ENCODE peak calls at places on chromosomes 3 and 15, in ten cellular contexts. S is body of pancreas, M is adrenal gland, F is heart right ventricle, O is IMR-90, Z is kidney, V is tibial nerve, Q is RWPE2, U is stomach, K is GM23338. N is an unnamed sample.

GRCh38 chr3:53140575-53141467 is 10.6 kb upstream of the RFT1 start:
- DNase-seq in M (peak; percentile 43), S (no peak), U (no peak), F (no peak), Z (peak; percentile 41), Q (no peak), V (no peak), O (peak; percentile 81), K (no peak), N (no peak)

GRCh38 chr15:76972420-76973361 is 22.2 kb upstream of the PSTPIP1 start:
- DNase-seq in K (no peak), S (no peak), V (no peak), Q (no peak), M (peak; percentile 52), F (peak; percentile 56), U (no peak), O (peak; percentile 42), Z (no peak), N (no peak)

GRCh38 chr3:9550999-9551398 is 2.6 kb downstream of the LHFPL4 start:
- DNase-seq in O (no peak), V (no peak), M (no peak), U (no peak), Q (no peak), K (peak; percentile 25), F (no peak), S (no peak), Z (no peak), N (no peak)

GRCh38 chr15:68195336-68196112 is 9.6 kb downstream of the CALML4 start:
- DNase-seq in O (no peak), Q (no peak), U (no peak), Z (no peak), F (no peak), M (no peak), V (no peak), S (no peak), K (no peak), N (no peak)

GRCh38 chr3:88596451-88596850 is 446.7 kb downstream of the C3orf38 start:
- DNase-seq in U (no peak), S (no peak), O (no peak), K (no peak), V (no peak), Z (no peak), F (no peak), Q (no peak), M (no peak), N (no peak)

GRCh38 chr15:93070901-93071300 is 18.1 kb downstream of the RGMA start:
- DNase-seq in F (no peak), S (no peak), Z (no peak), V (no peak), U (no peak), M (no peak), K (no peak), Q (no peak), O (no peak), N (no peak)

GRCh38 chr15:95601525-95601924 is 729.0 kb upstream of the NR2F2 start:
- DNase-seq in O (no peak), U (no peak), Q (no peak), F (no peak), V (no peak), M (no peak), K (no peak), Z (no peak), S (no peak), N (no peak)

GRCh38 chr3:28951773-28952556 is 328.9 kb upstream of the RBMS3 start:
- DNase-seq in Z (no peak), S (no peak), F (no peak), Q (no peak), V (no peak), K (peak; percentile 4), O (no peak), M (no peak), U (no peak), N (no peak)

GRCh38 chr15:76903251-76903681 is 1.9 kb downstream of the SCAPER start:
- DNase-seq in O (peak; percentile 78), M (no peak), K (peak; percentile 50), F (no peak), U (no peak), Q (no peak), S (no peak), V (no peak), Z (no peak), N (peak; percentile 26)

GRCh38 chr15:89898628-89899302 is 5.0 kb upstream of the AP3S2 start:
- DNase-seq in Z (no peak), M (peak; percentile 32), U (peak; percentile 54), S (peak; percentile 57), F (no peak), K (peak; percentile 88), V (no peak), O (peak; percentile 47), Q (peak; percentile 80), N (no peak)

GRCh38 chr15:79240036-79240435 is 42.5 kb upstream of the ANKRD34C start:
- DNase-seq in V (no peak), Z (no peak), K (no peak), U (no peak), O (no peak), S (no peak), M (no peak), F (no peak), Q (no peak), N (no peak)

GRCh38 chr15:26639976-26640375 is 132.9 kb downstream of the GABRB3 start:
- DNase-seq in S (no peak), U (no peak), M (no peak), O (no peak), K (peak; percentile 52), F (no peak), V (no peak), Q (no peak), Z (no peak), N (no peak)

GRCh38 chr3:99509224-99509623 is 129.2 kb upstream of the COL8A1 start:
- DNase-seq in Q (no peak), U (no peak), S (no peak), M (no peak), F (no peak), Z (no peak), V (no peak), K (no peak), O (peak; percentile 89), N (peak; percentile 82)

GRCh38 chr15:69578792-69579587 is 126.4 kb downstream of the RPLP1 start:
- DNase-seq in K (no peak), M (peak; percentile 91), S (peak; percentile 90), O (no peak), Q (peak; percentile 98), F (no peak), V (no peak), Z (peak; percentile 93), U (peak; percentile 95), N (no peak)

GRCh38 chr15:44034334-44034733 is 160.7 kb downstream of the FRMD5 start:
- DNase-seq in F (no peak), S (no peak), Z (no peak), Q (no peak), K (no peak), U (no peak), O (no peak), M (no peak), V (no peak), N (no peak)

GRCh38 chr3:30631237-30631961 is 25.0 kb downstream of the TGFBR2 start:
- DNase-seq in F (no peak), Q (no peak), K (no peak), S (no peak), U (no peak), Z (no peak), V (no peak), M (peak; percentile 36), O (no peak), N (no peak)

DNA sequence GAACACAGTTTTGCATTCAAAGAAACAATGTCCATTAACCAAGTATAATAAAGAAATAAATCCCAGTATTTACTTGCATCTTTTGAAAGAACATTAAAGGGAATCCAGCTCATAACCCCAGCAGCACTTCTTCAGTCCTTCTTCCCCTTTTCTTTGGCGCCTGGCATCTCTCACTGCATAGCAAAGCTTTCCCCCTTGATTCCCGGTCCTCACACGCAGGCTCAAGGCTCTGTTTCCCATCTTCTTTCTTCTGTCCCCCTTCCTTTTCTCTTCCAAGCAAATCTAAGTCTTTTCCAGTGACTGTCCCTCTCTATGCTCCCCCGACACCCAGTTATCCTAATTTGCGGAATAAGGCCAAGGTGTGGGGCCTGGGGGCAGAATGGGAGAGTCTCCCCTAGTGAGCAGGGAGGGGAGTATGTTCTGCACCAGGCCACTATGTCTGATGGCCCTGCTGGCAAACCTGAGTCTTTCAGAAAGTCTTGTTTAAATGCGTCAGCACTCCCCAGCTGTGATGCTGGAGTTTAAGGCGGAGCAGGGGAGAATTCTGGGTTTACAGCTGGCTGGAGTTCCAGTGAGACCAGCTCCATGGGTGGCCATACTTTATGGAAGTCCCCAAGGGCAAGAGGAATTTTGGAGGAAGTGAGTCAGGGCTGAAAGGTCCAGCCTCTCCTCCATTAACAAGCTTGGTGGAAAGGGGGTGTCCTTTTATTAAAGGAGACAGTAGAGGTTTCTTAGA is 42.1 kb downstream of the GOLGA6A start:
- DNase-seq in Z (peak; percentile 87), V (peak; percentile 74), S (no peak), Q (no peak), U (no peak), F (peak; percentile 76), M (peak; percentile 64), K (no peak), O (peak; percentile 98), N (peak; percentile 73)
- TF ChIP-seq CTCF in Z (no peak), V (no peak), S (no peak), Q (no peak), U (no peak), F (no peak), M (no peak), K (no peak), O (no peak), N (no peak)

GRCh38 chr3:69091389-69092029 is 6.8 kb downstream of the ARL6IP5 start:
- DNase-seq in F (no peak), Q (no peak), M (no peak), K (no peak), O (no peak), V (no peak), U (no peak), Z (no peak), S (no peak), N (no peak)
- H3K27ac ChIP-seq in F (peak overlapping the region; percentile 53), Q (peak overlapping the region; percentile 94), M (peak overlapping the region; percentile 76), K (peak overlapping the region; percentile 65), O (no peak overlapping the region), V (no peak overlapping the region), U (peak overlapping the region; percentile 61), Z (peak overlapping the region; percentile 12), S (peak overlapping the region; percentile 50), N (no peak overlapping the region)

DNA sequence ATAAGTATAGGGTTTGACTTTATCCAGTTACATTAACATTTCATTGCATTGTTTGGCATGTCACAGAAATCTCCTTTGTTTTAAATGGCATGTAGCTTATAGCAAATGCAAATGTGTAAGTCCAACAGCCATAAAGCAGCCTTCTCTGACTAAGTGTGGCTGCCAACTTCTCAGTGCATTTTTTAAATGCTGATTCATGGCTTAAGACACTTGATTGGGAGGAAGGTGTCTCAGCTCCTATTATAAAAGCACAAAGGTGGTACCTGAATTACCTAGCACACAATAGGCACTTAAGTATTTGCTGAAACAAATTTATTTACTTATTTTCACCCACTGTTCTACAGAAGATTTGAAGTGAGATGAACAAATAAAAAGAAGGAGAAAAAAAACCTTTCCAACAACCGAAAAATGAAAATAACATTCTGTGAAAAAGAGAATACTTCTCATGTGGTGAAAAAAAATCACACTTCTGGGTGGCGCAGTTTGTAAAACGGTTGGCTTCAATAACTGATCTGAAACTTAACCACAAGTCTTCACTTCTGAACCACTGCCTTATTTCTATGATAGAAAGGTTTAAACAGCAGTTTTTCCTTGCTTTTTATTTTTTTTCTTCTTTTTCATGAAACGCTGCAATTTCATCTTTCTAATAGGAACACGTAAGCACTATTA is 105.5 kb upstream of the ICE2 start:
- DNase-seq in M (no peak), O (no peak), V (no peak), F (no peak), U (no peak), K (no peak), Z (no peak), S (no peak), Q (no peak), N (no peak)
- H3K4me3 ChIP-seq in M (no peak overlapping the region), O (no peak overlapping the region), V (no peak overlapping the region), F (no peak overlapping the region), U (no peak overlapping the region), K (no peak overlapping the region), Z (no peak overlapping the region), S (no peak overlapping the region), Q (no peak overlapping the region), N (no peak overlapping the region)

GRCh38 chr3:145776782-145777408 is 384.1 kb downstream of the PLOD2 start:
- DNase-seq in K (peak; percentile 77), Q (no peak), S (peak; percentile 61), F (peak; percentile 21), Z (no peak), M (peak; percentile 25), V (peak; percentile 70), O (peak; percentile 54), U (peak; percentile 60), N (peak; percentile 3)
- TF ChIP-seq CTCF in K (peak; percentile 85), Q (peak; percentile 60), S (peak; percentile 26), F (peak; percentile 20), Z (peak; percentile 40), M (peak; percentile 60), V (peak; percentile 17), O (peak; percentile 53), U (peak; percentile 51), N (peak; percentile 70)

N was measured in AG04450.